ENCODE peak calls at places on chromosomes 1 and 21, in ten cellular contexts. T is AG04450, N is sigmoid colon, X is fibroblast of lung, E is psoas muscle, B is heart left ventricle, O is mesenchymal stem cell, M is IMR-90, P is substantia nigra, W is adrenal gland. Z is an unnamed sample.

GRCh38 chr1:210252621-210253041 is 20.0 kb downstream of the SERTAD4 start:
- DNase-seq in X (no peak), B (peak), E (no peak), N (peak), W (peak), O (peak), T (no peak), P (no peak), M (no peak), Z (no peak)

GRCh38 chr1:98104285-98104684 is 183.5 kb upstream of the DPYD start:
- DNase-seq in X (peak), W (no peak), O (peak), T (peak), P (no peak), M (peak), N (no peak), E (no peak), B (no peak), Z (no peak)

GRCh38 chr1:27391511-27392095 is 819 bp upstream of the GPR3 start:
- DNase-seq in E (peak), N (peak), X (peak), T (no peak), W (peak), O (no peak), P (no peak), B (no peak), M (peak), Z (no peak)

GRCh38 chr1:36858981-36859380 is 175.3 kb downstream of the GRIK3 start:
- DNase-seq in W (no peak), T (no peak), P (no peak), N (no peak), O (no peak), E (no peak), B (no peak), M (no peak), X (no peak), Z (no peak)

GRCh38 chr1:230270940-230271325 is 155.2 kb downstream of the PGBD5 start:
- DNase-seq in E (no peak), W (no peak), O (peak), N (no peak), B (no peak), T (no peak), M (no peak), P (no peak), X (no peak), Z (peak)

GRCh38 chr1:223765719-223766340 is 53.5 kb downstream of the CAPN2 start:
- DNase-seq in N (no peak), E (no peak), O (no peak), P (no peak), X (no peak), W (no peak), T (no peak), B (no peak), M (no peak), Z (no peak)

GRCh38 chr21:44931501-44932365 is 8.1 kb upstream of the SLX9 start:
- DNase-seq in E (peak), T (no peak), W (no peak), N (no peak), P (no peak), X (no peak), O (no peak), B (peak), M (no peak), Z (peak)

GRCh38 chr1:228938248-228938891 is 203.1 kb downstream of the RHOU start:
- DNase-seq in W (peak), X (no peak), O (peak), N (no peak), E (no peak), B (no peak), M (no peak), T (no peak), P (no peak), Z (no peak)

GRCh38 chr1:15014521-15014920 is 139.0 kb upstream of the TMEM51 start:
- DNase-seq in B (no peak), N (no peak), E (no peak), T (no peak), O (no peak), X (no peak), P (no peak), M (peak), W (peak), Z (no peak)

GRCh38 chr1:202105571-202106339 is 17.0 kb upstream of the GPR37L1 start:
- DNase-seq in P (no peak), O (peak), E (no peak), M (peak), N (no peak), X (peak), T (no peak), W (no peak), B (no peak), Z (no peak)

GRCh38 chr1:203185585-203185984 is 919 bp downstream of the CHI3L1 start:
- DNase-seq in T (no peak), O (no peak), E (no peak), P (no peak), M (no peak), B (no peak), N (peak), W (no peak), X (no peak), Z (no peak)

GRCh38 chr1:206508956-206509355 is 1.6 kb downstream of the RASSF5 start:
- DNase-seq in O (peak), X (peak), M (peak), E (peak), T (peak), B (no peak), W (no peak), P (no peak), N (no peak), Z (peak)

GRCh38 chr21:38404134-38404533 is 94.1 kb downstream of the ERG start:
- DNase-seq in X (no peak), N (no peak), E (no peak), B (no peak), M (no peak), O (no peak), P (no peak), W (no peak), T (no peak), Z (no peak)

GRCh38 chr21:37878946-37879660 is 37.2 kb downstream of the KCNJ6 start:
- DNase-seq in X (peak), P (no peak), E (no peak), O (peak), W (no peak), B (no peak), T (peak), M (peak), N (no peak), Z (no peak)

GRCh38 chr1:229075217-229075616 is 195.7 kb upstream of the RAB4A start:
- DNase-seq in T (no peak), B (no peak), X (no peak), P (no peak), W (peak), N (no peak), O (no peak), E (no peak), M (no peak), Z (no peak)

GRCh38 chr1:15411593-15412487 is 2.2 kb downstream of the EFHD2 start:
- DNase-seq in T (no peak), M (peak), N (no peak), B (peak), W (peak), O (peak), P (no peak), E (no peak), X (peak), Z (peak)

DNA sequence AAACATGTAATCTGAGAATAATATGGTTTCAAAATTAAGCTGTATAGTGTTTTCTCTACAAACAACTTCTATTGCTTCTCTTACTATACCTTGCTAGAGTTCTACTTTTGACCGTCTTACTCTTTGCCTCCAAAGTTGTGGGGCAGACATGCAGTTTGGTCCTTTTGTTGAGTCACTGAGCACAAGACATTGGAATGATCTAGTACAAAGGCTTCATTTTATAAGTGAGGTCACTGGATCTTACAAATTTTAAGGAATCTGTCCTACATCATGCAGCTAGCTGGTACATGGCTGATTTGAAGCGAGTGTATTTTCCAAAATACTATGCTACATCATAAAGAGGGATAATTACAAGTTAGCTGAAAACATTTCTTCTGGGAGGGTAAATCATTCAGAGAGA is 28.8 kb downstream of the OR10J1 start:
- DNase-seq in M (no peak), B (no peak), O (no peak), E (no peak), T (no peak), N (no peak), W (no peak), P (no peak), X (no peak), Z (no peak)
- H3K27ac ChIP-seq in M (no peak), B (no peak), O (no peak), E (no peak), T (no peak), N (no peak), W (no peak), P (no peak), X (no peak), Z (no peak)

GRCh38 chr21:34333150-34333739 is 30.6 kb upstream of the KCNE2 start:
- DNase-seq in T (no peak), P (no peak), B (no peak), O (no peak), E (no peak), N (no peak), M (peak), X (no peak), W (no peak), Z (no peak)
- H3K27ac ChIP-seq in T (no peak), P (peak), B (no peak), O (peak), E (no peak), N (no peak), M (no peak), X (no peak), W (no peak), Z (peak)

GRCh38 chr1:174190800-174191199 is 31.5 kb downstream of the RABGAP1L start:
- DNase-seq in B (no peak), X (no peak), E (no peak), O (no peak), T (no peak), N (no peak), P (no peak), W (no peak), M (no peak), Z (no peak)
- H3K27ac ChIP-seq in B (no peak), X (no peak), E (no peak), O (no peak), T (no peak), N (no peak), P (no peak), W (no peak), M (no peak), Z (no peak)

DNA sequence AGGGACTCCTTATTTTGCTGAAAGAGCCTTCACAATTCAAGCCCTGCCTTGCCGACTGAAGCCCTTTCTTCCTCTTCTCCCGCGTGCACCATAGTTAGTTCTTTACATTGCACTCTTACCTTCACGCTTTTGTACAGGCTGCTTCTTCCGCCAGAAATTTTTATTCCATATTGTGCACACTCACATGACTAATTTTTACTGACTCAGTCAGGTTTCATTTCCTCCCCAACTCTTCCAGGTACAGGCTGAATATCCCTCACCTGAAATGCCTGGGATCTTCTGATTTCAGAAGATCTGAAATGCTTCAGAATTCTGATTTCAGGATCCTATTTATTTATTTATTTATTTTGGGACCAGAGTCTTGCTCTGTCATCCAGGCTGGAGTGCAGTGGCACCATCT is 172.8 kb downstream of the ZNF281 start:
- DNase-seq in B (no peak), W (no peak), X (no peak), M (no peak), O (no peak), T (no peak), P (no peak), E (no peak), N (no peak), Z (no peak)
- H3K27ac ChIP-seq in B (no peak), W (no peak), X (no peak), M (no peak), O (no peak), T (no peak), P (no peak), E (no peak), N (no peak), Z (no peak)

GRCh38 chr1:70017770-70018169 is 187.6 kb downstream of the LRRC40 start:
- DNase-seq in B (no peak), P (no peak), T (no peak), X (peak), E (no peak), M (peak), O (no peak), N (no peak), W (no peak), Z (no peak)
- H3K27ac ChIP-seq in B (no peak), P (no peak), T (no peak), X (no peak), E (no peak), M (no peak), O (no peak), N (no peak), W (no peak), Z (no peak)

Z was measured in tibial artery.